ENCODE peak calls at places on chromosomes 16 and 17, in ten cellular contexts. One of them, this sample, is unnamed.

GRCh38 chr17:57674894-57675293 is 70.2 kb downstream of the CCDC182 start:
- DNase-seq in breast epithelium: no peak
- DNase-seq in transverse colon: no peak
- DNase-seq in adrenal gland: peak; percentile 13
- DNase-seq in IMR-90: no peak
- DNase-seq in HCT116: no peak
- DNase-seq in uterus: no peak
- DNase-seq in stomach: no peak
- DNase-seq in body of pancreas: no peak
- DNase-seq in ovary: peak; percentile 4
- DNase-seq in this sample: no peak

GRCh38 chr17:43840814-43841213 is 6.2 kb upstream of the CD300LG start:
- DNase-seq in breast epithelium: no peak
- DNase-seq in transverse colon: no peak
- DNase-seq in adrenal gland: no peak
- DNase-seq in IMR-90: peak; percentile 16
- DNase-seq in HCT116: no peak
- DNase-seq in uterus: no peak
- DNase-seq in stomach: no peak
- DNase-seq in body of pancreas: no peak
- DNase-seq in ovary: no peak
- DNase-seq in this sample: no peak

GRCh38 chr17:32596666-32597065 is 109.9 kb downstream of the CDK5R1 start:
- DNase-seq in breast epithelium: no peak
- DNase-seq in transverse colon: no peak
- DNase-seq in adrenal gland: no peak
- DNase-seq in IMR-90: peak; percentile 5
- DNase-seq in HCT116: no peak
- DNase-seq in uterus: no peak
- DNase-seq in stomach: no peak
- DNase-seq in body of pancreas: no peak
- DNase-seq in ovary: no peak
- DNase-seq in this sample: no peak

GRCh38 chr16:58306327-58306726 is 11.5 kb upstream of the PRSS54 start:
- DNase-seq in breast epithelium: no peak
- DNase-seq in transverse colon: peak; percentile 60
- DNase-seq in adrenal gland: peak; percentile 27
- DNase-seq in IMR-90: peak; percentile 24
- DNase-seq in HCT116: peak; percentile 26
- DNase-seq in uterus: no peak
- DNase-seq in stomach: peak; percentile 56
- DNase-seq in body of pancreas: no peak
- DNase-seq in ovary: no peak
- DNase-seq in this sample: no peak

GRCh38 chr17:43576563-43577229 is 30.6 kb upstream of the ETV4 start:
- DNase-seq in breast epithelium: peak; percentile 59
- DNase-seq in transverse colon: peak; percentile 75
- DNase-seq in adrenal gland: peak; percentile 76
- DNase-seq in IMR-90: peak; percentile 77
- DNase-seq in HCT116: peak; percentile 69
- DNase-seq in uterus: peak; percentile 69
- DNase-seq in stomach: peak; percentile 68
- DNase-seq in body of pancreas: peak; percentile 72
- DNase-seq in ovary: peak; percentile 49
- DNase-seq in this sample: peak; percentile 46

GRCh38 chr17:46995841-46996571 is 17.0 kb upstream of the RPRML start:
- DNase-seq in breast epithelium: no peak
- DNase-seq in transverse colon: no peak
- DNase-seq in adrenal gland: no peak
- DNase-seq in IMR-90: peak; percentile 59
- DNase-seq in HCT116: no peak
- DNase-seq in uterus: no peak
- DNase-seq in stomach: no peak
- DNase-seq in body of pancreas: no peak
- DNase-seq in ovary: no peak
- DNase-seq in this sample: no peak

GRCh38 chr17:55484575-55484974 is 26.7 kb downstream of the SMIM36 start:
- DNase-seq in breast epithelium: no peak
- DNase-seq in transverse colon: no peak
- DNase-seq in adrenal gland: no peak
- DNase-seq in IMR-90: no peak
- DNase-seq in HCT116: no peak
- DNase-seq in uterus: no peak
- DNase-seq in stomach: no peak
- DNase-seq in body of pancreas: no peak
- DNase-seq in ovary: no peak
- DNase-seq in this sample: no peak

GRCh38 chr17:14886200-14886739 is 378.9 kb downstream of the PMP22 start:
- DNase-seq in breast epithelium: no peak
- DNase-seq in transverse colon: no peak
- DNase-seq in adrenal gland: no peak
- DNase-seq in IMR-90: no peak
- DNase-seq in HCT116: no peak
- DNase-seq in uterus: no peak
- DNase-seq in stomach: no peak
- DNase-seq in body of pancreas: no peak
- DNase-seq in ovary: no peak
- DNase-seq in this sample: no peak

GRCh38 chr17:66345264-66345663 is 42.9 kb downstream of the PRKCA start:
- DNase-seq in breast epithelium: no peak
- DNase-seq in transverse colon: no peak
- DNase-seq in adrenal gland: no peak
- DNase-seq in IMR-90: no peak
- DNase-seq in HCT116: no peak
- DNase-seq in uterus: no peak
- DNase-seq in stomach: no peak
- DNase-seq in body of pancreas: no peak
- DNase-seq in ovary: no peak
- DNase-seq in this sample: no peak

GRCh38 chr16:35797811-35798210 is 2338.4 kb downstream of the TP53TG3F start:
- DNase-seq in breast epithelium: no peak
- DNase-seq in transverse colon: no peak
- DNase-seq in adrenal gland: no peak
- DNase-seq in IMR-90: no peak
- DNase-seq in HCT116: no peak
- DNase-seq in uterus: no peak
- DNase-seq in stomach: no peak
- DNase-seq in body of pancreas: no peak
- DNase-seq in ovary: no peak
- DNase-seq in this sample: no peak

GRCh38 chr16:85998868-85999729 is 100.1 kb downstream of the IRF8 start:
- DNase-seq in breast epithelium: no peak
- DNase-seq in transverse colon: no peak
- DNase-seq in adrenal gland: no peak
- DNase-seq in IMR-90: no peak
- DNase-seq in HCT116: no peak
- DNase-seq in uterus: no peak
- DNase-seq in stomach: peak; percentile 10
- DNase-seq in body of pancreas: no peak
- DNase-seq in ovary: no peak
- DNase-seq in this sample: no peak

GRCh38 chr17:82204831-82205719 is 7.6 kb downstream of the CCDC57 start:
- DNase-seq in breast epithelium: no peak
- DNase-seq in transverse colon: no peak
- DNase-seq in adrenal gland: no peak
- DNase-seq in IMR-90: peak; percentile 85
- DNase-seq in HCT116: no peak
- DNase-seq in uterus: no peak
- DNase-seq in stomach: no peak
- DNase-seq in body of pancreas: no peak
- DNase-seq in ovary: no peak
- DNase-seq in this sample: no peak

GRCh38 chr17:19338031-19338990 is 24.2 kb downstream of the B9D1 start:
- DNase-seq in breast epithelium: peak; percentile 78
- DNase-seq in transverse colon: peak; percentile 73
- DNase-seq in adrenal gland: peak; percentile 33
- DNase-seq in IMR-90: peak; percentile 13
- DNase-seq in HCT116: no peak
- DNase-seq in uterus: no peak
- DNase-seq in stomach: peak; percentile 74
- DNase-seq in body of pancreas: peak; percentile 85
- DNase-seq in ovary: no peak
- DNase-seq in this sample: peak; percentile 75

GRCh38 chr17:13909901-13910519 is 159.3 kb upstream of the COX10 start:
- DNase-seq in breast epithelium: no peak
- DNase-seq in transverse colon: no peak
- DNase-seq in adrenal gland: no peak
- DNase-seq in IMR-90: no peak
- DNase-seq in HCT116: no peak
- DNase-seq in uterus: no peak
- DNase-seq in stomach: no peak
- DNase-seq in body of pancreas: no peak
- DNase-seq in ovary: no peak
- DNase-seq in this sample: no peak

GRCh38 chr16:2904100-2904921 is 7.4 kb upstream of the FLYWCH1 start:
- DNase-seq in breast epithelium: peak; percentile 86
- DNase-seq in transverse colon: peak; percentile 88
- DNase-seq in adrenal gland: peak; percentile 87
- DNase-seq in IMR-90: peak; percentile 77
- DNase-seq in HCT116: peak; percentile 70
- DNase-seq in uterus: peak; percentile 78
- DNase-seq in stomach: peak; percentile 88
- DNase-seq in body of pancreas: peak; percentile 87
- DNase-seq in ovary: peak; percentile 78
- DNase-seq in this sample: peak; percentile 80
- TF ChIP-seq POLR2A in breast epithelium: no peak
- TF ChIP-seq POLR2A in transverse colon: peak; percentile 80
- TF ChIP-seq POLR2A in adrenal gland: no peak
- TF ChIP-seq POLR2A in IMR-90: no peak
- TF ChIP-seq POLR2A in HCT116: peak; percentile 16
- TF ChIP-seq POLR2A in uterus: peak; percentile 37
- TF ChIP-seq POLR2A in stomach: no peak
- TF ChIP-seq POLR2A in body of pancreas: peak; percentile 77
- TF ChIP-seq POLR2A in ovary: no peak
- TF ChIP-seq POLR2A in this sample: peak; percentile 47

DNA sequence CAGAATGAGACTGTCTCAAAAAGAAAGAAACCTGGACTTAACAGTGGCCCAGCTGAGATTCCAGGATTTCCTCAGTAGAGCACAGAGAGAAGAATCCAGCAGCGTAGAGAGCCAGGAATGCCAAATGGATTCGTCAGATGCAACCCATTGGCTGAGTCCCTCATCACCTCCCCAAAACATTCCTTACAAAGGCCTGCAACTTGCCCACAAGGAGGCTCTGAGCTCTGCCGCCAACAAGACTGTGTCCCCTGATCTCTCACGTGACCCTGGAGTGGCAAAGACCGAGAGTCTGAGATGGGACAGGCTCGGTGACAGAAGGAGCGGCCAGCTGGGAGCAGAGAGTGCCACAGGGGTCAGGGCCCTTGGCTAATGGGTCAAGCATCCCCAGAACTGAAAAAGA is 6.9 kb upstream of the CHMP6 start:
- DNase-seq in breast epithelium: no peak
- DNase-seq in transverse colon: no peak
- DNase-seq in adrenal gland: no peak
- DNase-seq in IMR-90: peak; percentile 96
- DNase-seq in HCT116: peak; percentile 88
- DNase-seq in uterus: no peak
- DNase-seq in stomach: no peak
- DNase-seq in body of pancreas: no peak
- DNase-seq in ovary: peak; percentile 7
- DNase-seq in this sample: no peak
- TF ChIP-seq CTCF in breast epithelium: no peak
- TF ChIP-seq CTCF in transverse colon: peak; percentile 14
- TF ChIP-seq CTCF in adrenal gland: no peak
- TF ChIP-seq CTCF in IMR-90: peak; percentile 57
- TF ChIP-seq CTCF in HCT116: peak; percentile 47
- TF ChIP-seq CTCF in uterus: no peak
- TF ChIP-seq CTCF in stomach: no peak
- TF ChIP-seq CTCF in body of pancreas: no peak
- TF ChIP-seq CTCF in ovary: no peak
- TF ChIP-seq CTCF in this sample: no peak

DNA sequence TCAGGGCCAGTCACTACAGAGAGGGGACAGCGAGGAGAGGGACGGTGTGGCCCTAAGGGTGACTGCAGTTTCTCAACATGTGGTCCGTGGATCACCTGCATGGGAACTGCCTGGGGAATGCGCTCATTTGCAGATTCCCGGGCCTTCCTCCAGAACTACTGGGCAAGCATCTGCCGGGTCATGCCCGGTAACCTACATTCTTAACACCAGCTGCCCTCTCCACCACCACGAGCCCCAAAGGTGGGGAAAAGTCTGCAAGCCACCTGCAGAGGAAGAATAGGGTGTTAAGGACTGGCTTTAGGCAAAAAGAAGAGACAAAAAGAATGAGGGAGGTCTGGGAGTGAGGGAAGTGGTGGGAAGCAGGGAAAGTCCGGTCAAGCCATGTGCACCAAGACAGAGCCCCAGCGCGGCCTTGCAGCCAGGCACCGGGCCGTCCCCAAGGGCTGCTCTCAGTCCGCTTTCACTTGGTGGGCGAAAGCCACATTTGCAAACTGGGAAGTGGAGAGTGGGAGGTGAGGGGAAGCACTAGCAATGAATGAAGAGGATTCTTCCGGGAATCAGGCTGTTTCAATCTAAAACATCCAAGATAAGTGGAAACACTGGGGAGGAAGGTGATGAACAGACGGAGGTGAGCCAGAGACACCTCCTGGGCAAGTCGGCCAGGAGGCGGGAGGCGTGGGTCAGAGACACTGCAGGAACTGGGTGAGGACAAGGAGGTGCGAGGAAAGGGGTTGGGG is 70.3 kb downstream of the N4BP1 start:
- DNase-seq in breast epithelium: no peak
- DNase-seq in transverse colon: no peak
- DNase-seq in adrenal gland: no peak
- DNase-seq in IMR-90: no peak
- DNase-seq in HCT116: no peak
- DNase-seq in uterus: no peak
- DNase-seq in stomach: no peak
- DNase-seq in body of pancreas: no peak
- DNase-seq in ovary: no peak
- DNase-seq in this sample: no peak
- H3K27ac ChIP-seq in breast epithelium: peak overlapping the region; percentile 94
- H3K27ac ChIP-seq in transverse colon: no peak overlapping the region
- H3K27ac ChIP-seq in adrenal gland: no peak overlapping the region
- H3K27ac ChIP-seq in IMR-90: no peak overlapping the region
- H3K27ac ChIP-seq in HCT116: no peak overlapping the region
- H3K27ac ChIP-seq in uterus: peak overlapping the region; percentile 75
- H3K27ac ChIP-seq in stomach: no peak overlapping the region
- H3K27ac ChIP-seq in body of pancreas: no peak overlapping the region
- H3K27ac ChIP-seq in ovary: no peak overlapping the region
- H3K27ac ChIP-seq in this sample: no peak overlapping the region

GRCh38 chr17:73291260-73291801 is 20.5 kb downstream of the CDC42EP4 start:
- DNase-seq in breast epithelium: no peak
- DNase-seq in transverse colon: peak; percentile 76
- DNase-seq in adrenal gland: peak; percentile 66
- DNase-seq in IMR-90: peak; percentile 86
- DNase-seq in HCT116: peak; percentile 79
- DNase-seq in uterus: peak; percentile 68
- DNase-seq in stomach: peak; percentile 73
- DNase-seq in body of pancreas: peak; percentile 68
- DNase-seq in ovary: peak; percentile 66
- DNase-seq in this sample: no peak
- TF ChIP-seq POLR2A in breast epithelium: no peak
- TF ChIP-seq POLR2A in transverse colon: no peak
- TF ChIP-seq POLR2A in adrenal gland: no peak
- TF ChIP-seq POLR2A in IMR-90: no peak
- TF ChIP-seq POLR2A in HCT116: no peak
- TF ChIP-seq POLR2A in uterus: no peak
- TF ChIP-seq POLR2A in stomach: no peak
- TF ChIP-seq POLR2A in body of pancreas: peak; percentile 2
- TF ChIP-seq POLR2A in ovary: no peak
- TF ChIP-seq POLR2A in this sample: peak; percentile 23